ENCODE peak calls at places on chromosome 1, in seven cellular contexts. J, X, O, F, L, K and U are unnamed samples.

GRCh38 chr1:17883136-17883535 is 128.0 kb downstream of the ACTL8 start:
- DNase-seq in J (no peak), X (no peak), O (no peak), F (no peak), L (no peak), K (no peak), U (no peak)

GRCh38 chr1:247415423-247416361 is at the start of gene NLRP3:
- DNase-seq in J (no peak), X (no peak), O (no peak), F (no peak), L (no peak), K (no peak), U (peak; percentile 29)

GRCh38 chr1:238187575-238187949 is 296.8 kb upstream of the ZP4 start:
- DNase-seq in J (no peak), X (no peak), O (no peak), F (no peak), L (no peak), K (no peak), U (no peak)

GRCh38 chr1:2174348-2175054 is 20.1 kb downstream of the FAAP20 start:
- DNase-seq in J (peak; percentile 7), X (peak; percentile 64), O (peak; percentile 87), F (peak; percentile 86), L (peak; percentile 54), K (peak; percentile 72), U (no peak)

GRCh38 chr1:247373721-247374141 is 42.1 kb upstream of the ZNF496 start:
- DNase-seq in J (no peak), X (peak; percentile 49), O (peak; percentile 47), F (no peak), L (peak; percentile 32), K (peak; percentile 60), U (peak; percentile 35)

GRCh38 chr1:29323636-29324035 is 87.3 kb downstream of the PTPRU start:
- DNase-seq in J (no peak), X (no peak), O (no peak), F (no peak), L (no peak), K (no peak), U (no peak)

GRCh38 chr1:162276493-162276892 is 100.2 kb downstream of the SPATA46 start:
- DNase-seq in J (no peak), X (peak; percentile 60), O (peak; percentile 47), F (peak; percentile 25), L (peak; percentile 25), K (no peak), U (no peak)

GRCh38 chr1:36322085-36322785 is 1.2 kb downstream of the EVA1B start:
- DNase-seq in J (no peak), X (peak; percentile 27), O (no peak), F (no peak), L (no peak), K (no peak), U (no peak)

GRCh38 chr1:21573971-21574458 is 64.8 kb downstream of the ALPL start:
- DNase-seq in J (no peak), X (peak; percentile 87), O (peak; percentile 59), F (peak; percentile 39), L (peak; percentile 75), K (peak; percentile 71), U (no peak)

GRCh38 chr1:31625561-31626272 is 8.2 kb downstream of the HCRTR1 start:
- DNase-seq in J (no peak), X (peak; percentile 36), O (no peak), F (no peak), L (peak; percentile 74), K (no peak), U (no peak)

GRCh38 chr1:211415700-211416099 is 76.3 kb downstream of the RD3 start:
- DNase-seq in J (no peak), X (no peak), O (no peak), F (no peak), L (no peak), K (no peak), U (no peak)

GRCh38 chr1:200206761-200207160 is 179.3 kb downstream of the NR5A2 start:
- DNase-seq in J (peak; percentile 20), X (no peak), O (no peak), F (no peak), L (no peak), K (no peak), U (no peak)

GRCh38 chr1:65734976-65735375 is 57.7 kb upstream of the PDE4B start:
- DNase-seq in J (no peak), X (no peak), O (no peak), F (no peak), L (peak; percentile 7), K (no peak), U (no peak)

GRCh38 chr1:234725177-234726132 is 115.5 kb upstream of the IRF2BP2 start:
- DNase-seq in J (no peak), X (peak; percentile 43), O (no peak), F (no peak), L (no peak), K (peak; percentile 34), U (no peak)

GRCh38 chr1:111471012-111471411 is 2.8 kb upstream of the C1orf162 start:
- DNase-seq in J (no peak), X (no peak), O (no peak), F (no peak), L (no peak), K (no peak), U (peak; percentile 50)

GRCh38 chr1:76053021-76053420 is 21.5 kb upstream of the ST6GALNAC3 start:
- DNase-seq in J (no peak), X (no peak), O (no peak), F (no peak), L (no peak), K (no peak), U (no peak)

GRCh38 chr1:201786824-201787223 is 42.1 kb upstream of the IPO9 start:
- DNase-seq in J (no peak), X (no peak), O (no peak), F (no peak), L (no peak), K (no peak), U (no peak)

GRCh38 chr1:246214708-246215504 is 292.2 kb downstream of the SMYD3 start:
- DNase-seq in J (peak; percentile 89), X (peak; percentile 93), O (peak; percentile 68), F (no peak), L (peak; percentile 98), K (no peak), U (no peak)

GRCh38 chr1:211736351-211736915 is 61.0 kb upstream of the NEK2 start:
- DNase-seq in J (no peak), X (no peak), O (no peak), F (no peak), L (no peak), K (no peak), U (no peak)

GRCh38 chr1:212712451-212713303 is 13.0 kb upstream of the BATF3 start:
- DNase-seq in J (peak; percentile 57), X (peak; percentile 64), O (no peak), F (no peak), L (peak; percentile 90), K (no peak), U (no peak)

GRCh38 chr1:225441314-225442119 is 13.7 kb upstream of the LBR start:
- DNase-seq in J (no peak), X (no peak), O (no peak), F (no peak), L (no peak), K (no peak), U (no peak)

GRCh38 chr1:56967900-56968832 is 2.4 kb upstream of the C8B start:
- DNase-seq in J (no peak), X (peak; percentile 37), O (no peak), F (peak; percentile 14), L (peak; percentile 15), K (peak; percentile 73), U (no peak)

GRCh38 chr1:203085528-203086406 is at the start of gene MYOG:
- DNase-seq in J (no peak), X (no peak), O (no peak), F (no peak), L (no peak), K (no peak), U (no peak)

GRCh38 chr1:34342334-34342733 is 165.6 kb downstream of the C1orf94 start:
- DNase-seq in J (no peak), X (no peak), O (no peak), F (no peak), L (no peak), K (no peak), U (no peak)
- TF ChIP-seq CTCF in J (no peak), X (no peak), O (peak; percentile 9), F (no peak), L (no peak), K (no peak), U (no peak)

GRCh38 chr1:7403265-7404045 is 367.6 kb upstream of the VAMP3 start:
- DNase-seq in J (no peak), X (no peak), O (peak; percentile 51), F (no peak), L (peak; percentile 68), K (no peak), U (no peak)
- TF ChIP-seq CTCF in J (no peak), X (no peak), O (no peak), F (no peak), L (no peak), K (no peak), U (no peak)

GRCh38 chr1:221766210-221766609 is 24.3 kb upstream of the DUSP10 start:
- DNase-seq in J (peak; percentile 73), X (peak; percentile 33), O (no peak), F (no peak), L (peak; percentile 83), K (no peak), U (no peak)

GRCh38 chr1:221772107-221772506 is 30.2 kb upstream of the DUSP10 start:
- DNase-seq in J (peak; percentile 4), X (peak; percentile 35), O (no peak), F (no peak), L (peak; percentile 48), K (no peak), U (no peak)

GRCh38 chr1:221765527-221765926 is 23.6 kb upstream of the DUSP10 start:
- DNase-seq in J (no peak), X (no peak), O (no peak), F (no peak), L (no peak), K (no peak), U (no peak)

GRCh38 chr1:221773383-221773782 is 31.5 kb upstream of the DUSP10 start:
- DNase-seq in J (no peak), X (no peak), O (no peak), F (no peak), L (no peak), K (no peak), U (no peak)

DNA sequence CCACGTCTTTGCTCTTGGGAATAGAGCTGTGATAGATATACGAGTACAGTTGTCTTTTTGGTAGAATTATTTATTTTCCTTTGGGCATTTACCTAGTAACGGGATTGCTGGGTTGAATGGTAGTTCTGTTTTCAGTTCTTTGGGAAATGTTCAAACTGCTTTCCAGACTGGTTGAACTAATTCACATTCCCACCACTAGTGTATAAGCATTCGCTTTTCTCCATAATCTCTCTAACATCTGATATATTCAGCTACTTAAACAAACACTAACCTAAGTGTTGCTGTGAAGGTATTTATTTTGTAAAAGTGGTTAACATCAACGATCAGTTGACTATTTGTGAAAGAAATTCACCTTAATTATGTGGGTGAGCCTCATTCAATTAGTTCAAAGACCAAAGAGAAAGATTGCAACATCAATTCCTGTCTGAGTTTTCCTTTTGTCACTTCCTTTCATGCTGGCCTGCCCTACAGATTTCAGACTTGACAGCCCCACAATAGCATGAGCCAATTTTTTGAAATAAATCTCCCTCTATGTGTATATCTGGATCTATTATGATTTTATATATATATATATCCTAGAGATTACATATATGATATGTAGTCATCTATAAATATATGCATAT is 26.7 kb upstream of the DUSP10 start:
- DNase-seq in J (no peak), X (peak; percentile 39), O (no peak), F (no peak), L (no peak), K (no peak), U (no peak)
- TF ChIP-seq CTCF in J (no peak), X (peak; percentile 20), O (no peak), F (no peak), L (no peak), K (peak; percentile 33), U (no peak)

GRCh38 chr1:228446849-228447248 is 30.2 kb upstream of the TRIM17 start:
- DNase-seq in J (no peak), X (no peak), O (no peak), F (no peak), L (no peak), K (no peak), U (no peak)
- TF ChIP-seq CTCF in J (no peak), X (no peak), O (no peak), F (no peak), L (no peak), K (no peak), U (no peak)